ENCODE peak calls at places on chromosomes 1 and 21, in four cellular contexts. One of them, this sample, is unnamed.

GRCh38 chr1:60970081-60970509 is 112.3 kb upstream of the NFIA start:
- DNase-seq in fibroblast of lung: peak; percentile 57
- DNase-seq in Panc1: peak; percentile 15
- DNase-seq in esophagus squamous epithelium: no peak
- DNase-seq in this sample: no peak

GRCh38 chr1:154577346-154578057 is 9.9 kb downstream of the CHRNB2 start:
- DNase-seq in fibroblast of lung: no peak
- DNase-seq in Panc1: no peak
- DNase-seq in esophagus squamous epithelium: no peak
- DNase-seq in this sample: no peak

GRCh38 chr21:43372663-43373386 is 54.1 kb downstream of the SIK1 start:
- DNase-seq in fibroblast of lung: no peak
- DNase-seq in Panc1: no peak
- DNase-seq in esophagus squamous epithelium: no peak
- DNase-seq in this sample: no peak

GRCh38 chr1:222618001-222618879 is at the start of gene MIA3:
- DNase-seq in Panc1: no peak
- DNase-seq in esophagus squamous epithelium: peak; percentile 61
- DNase-seq in fibroblast of lung: peak; percentile 14
- DNase-seq in this sample: peak; percentile 90

GRCh38 chr1:217965156-217965786 is 319.8 kb upstream of the RRP15 start:
- DNase-seq in esophagus squamous epithelium: no peak
- DNase-seq in fibroblast of lung: no peak
- DNase-seq in Panc1: no peak
- DNase-seq in this sample: no peak

GRCh38 chr1:12600880-12601633 is 17.0 kb downstream of the DHRS3 start:
- DNase-seq in Panc1: no peak
- DNase-seq in fibroblast of lung: no peak
- DNase-seq in esophagus squamous epithelium: no peak
- DNase-seq in this sample: no peak

GRCh38 chr21:37257967-37258877 is 8.9 kb downstream of the VPS26C start:
- DNase-seq in Panc1: no peak
- DNase-seq in fibroblast of lung: peak; percentile 56
- DNase-seq in esophagus squamous epithelium: no peak
- DNase-seq in this sample: no peak

GRCh38 chr1:201602413-201603265 is 63.7 kb downstream of the NAV1 start:
- DNase-seq in esophagus squamous epithelium: no peak
- DNase-seq in Panc1: peak; percentile 35
- DNase-seq in fibroblast of lung: peak; percentile 81
- DNase-seq in this sample: no peak

GRCh38 chr1:233459968-233460367 is 132.4 kb downstream of the MAP3K21 start:
- DNase-seq in Panc1: no peak
- DNase-seq in fibroblast of lung: no peak
- DNase-seq in esophagus squamous epithelium: no peak
- DNase-seq in this sample: no peak

GRCh38 chr1:8517579-8518489 is 199.9 kb downstream of the SLC45A1 start:
- DNase-seq in Panc1: no peak
- DNase-seq in esophagus squamous epithelium: no peak
- DNase-seq in fibroblast of lung: peak; percentile 63
- DNase-seq in this sample: no peak

GRCh38 chr1:25642710-25643109 is 26.1 kb downstream of the MAN1C1 start:
- DNase-seq in Panc1: no peak
- DNase-seq in esophagus squamous epithelium: no peak
- DNase-seq in fibroblast of lung: peak; percentile 65
- DNase-seq in this sample: no peak

DNA sequence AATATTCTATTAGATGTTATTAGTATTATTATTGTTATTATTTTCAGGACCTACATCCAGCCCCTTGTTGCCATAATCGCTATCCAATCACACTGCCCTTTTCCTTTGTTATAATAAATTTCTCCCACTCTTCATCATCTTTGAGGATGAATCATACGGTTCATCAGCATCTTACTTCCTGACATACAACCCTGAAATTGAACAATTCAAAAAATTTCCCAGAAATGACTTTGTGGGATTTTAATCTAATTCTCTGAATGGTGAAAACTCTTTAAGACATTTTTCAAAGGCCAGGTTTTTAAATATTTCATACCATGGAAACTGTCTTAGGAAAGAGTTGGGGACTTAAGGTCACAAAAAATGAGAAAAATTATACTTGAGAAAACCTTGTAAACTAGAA is 353.5 kb downstream of the ST6GALNAC3 start:
- DNase-seq in Panc1: no peak
- DNase-seq in esophagus squamous epithelium: no peak
- DNase-seq in fibroblast of lung: no peak
- DNase-seq in this sample: no peak
- H3K27ac ChIP-seq in Panc1: no peak overlapping the region
- H3K27ac ChIP-seq in esophagus squamous epithelium: no peak overlapping the region
- H3K27ac ChIP-seq in fibroblast of lung: no peak overlapping the region
- H3K27ac ChIP-seq in this sample: peak overlapping the region; percentile 12

GRCh38 chr1:22738069-22738435 is 27.4 kb downstream of the EPHB2 start:
- DNase-seq in Panc1: no peak
- DNase-seq in fibroblast of lung: no peak
- DNase-seq in esophagus squamous epithelium: no peak
- DNase-seq in this sample: no peak

GRCh38 chr1:22741118-22741517 is 30.5 kb downstream of the EPHB2 start:
- DNase-seq in fibroblast of lung: no peak
- DNase-seq in Panc1: no peak
- DNase-seq in esophagus squamous epithelium: no peak
- DNase-seq in this sample: no peak

GRCh38 chr1:22738522-22738921 is 27.9 kb downstream of the EPHB2 start:
- DNase-seq in Panc1: peak; percentile 56
- DNase-seq in fibroblast of lung: no peak
- DNase-seq in esophagus squamous epithelium: no peak
- DNase-seq in this sample: no peak

GRCh38 chr1:22737374-22738068 is 26.9 kb downstream of the EPHB2 start:
- DNase-seq in fibroblast of lung: no peak
- DNase-seq in Panc1: no peak
- DNase-seq in esophagus squamous epithelium: no peak
- DNase-seq in this sample: no peak

GRCh38 chr1:22739648-22740385 is 29.2 kb downstream of the EPHB2 start:
- DNase-seq in Panc1: peak; percentile 80
- DNase-seq in fibroblast of lung: peak; percentile 90
- DNase-seq in esophagus squamous epithelium: no peak
- DNase-seq in this sample: no peak
- H3K27ac ChIP-seq in Panc1: peak overlapping the region; percentile 83
- H3K27ac ChIP-seq in fibroblast of lung: peak overlapping the region; percentile 79
- H3K27ac ChIP-seq in esophagus squamous epithelium: no peak overlapping the region
- H3K27ac ChIP-seq in this sample: peak overlapping the region; percentile 12

GRCh38 chr1:227785812-227786608 is 29.5 kb upstream of the PRSS38 start:
- DNase-seq in esophagus squamous epithelium: no peak
- DNase-seq in fibroblast of lung: no peak
- DNase-seq in Panc1: no peak
- DNase-seq in this sample: no peak

GRCh38 chr1:227786673-227787512 is 28.6 kb upstream of the PRSS38 start:
- DNase-seq in fibroblast of lung: no peak
- DNase-seq in esophagus squamous epithelium: no peak
- DNase-seq in Panc1: no peak
- DNase-seq in this sample: no peak

GRCh38 chr1:227788279-227789041 is 27.0 kb upstream of the PRSS38 start:
- DNase-seq in esophagus squamous epithelium: no peak
- DNase-seq in fibroblast of lung: no peak
- DNase-seq in Panc1: no peak
- DNase-seq in this sample: peak; percentile 85

GRCh38 chr1:227789042-227789880 is 26.2 kb upstream of the PRSS38 start:
- DNase-seq in esophagus squamous epithelium: no peak
- DNase-seq in fibroblast of lung: no peak
- DNase-seq in Panc1: no peak
- DNase-seq in this sample: no peak

DNA sequence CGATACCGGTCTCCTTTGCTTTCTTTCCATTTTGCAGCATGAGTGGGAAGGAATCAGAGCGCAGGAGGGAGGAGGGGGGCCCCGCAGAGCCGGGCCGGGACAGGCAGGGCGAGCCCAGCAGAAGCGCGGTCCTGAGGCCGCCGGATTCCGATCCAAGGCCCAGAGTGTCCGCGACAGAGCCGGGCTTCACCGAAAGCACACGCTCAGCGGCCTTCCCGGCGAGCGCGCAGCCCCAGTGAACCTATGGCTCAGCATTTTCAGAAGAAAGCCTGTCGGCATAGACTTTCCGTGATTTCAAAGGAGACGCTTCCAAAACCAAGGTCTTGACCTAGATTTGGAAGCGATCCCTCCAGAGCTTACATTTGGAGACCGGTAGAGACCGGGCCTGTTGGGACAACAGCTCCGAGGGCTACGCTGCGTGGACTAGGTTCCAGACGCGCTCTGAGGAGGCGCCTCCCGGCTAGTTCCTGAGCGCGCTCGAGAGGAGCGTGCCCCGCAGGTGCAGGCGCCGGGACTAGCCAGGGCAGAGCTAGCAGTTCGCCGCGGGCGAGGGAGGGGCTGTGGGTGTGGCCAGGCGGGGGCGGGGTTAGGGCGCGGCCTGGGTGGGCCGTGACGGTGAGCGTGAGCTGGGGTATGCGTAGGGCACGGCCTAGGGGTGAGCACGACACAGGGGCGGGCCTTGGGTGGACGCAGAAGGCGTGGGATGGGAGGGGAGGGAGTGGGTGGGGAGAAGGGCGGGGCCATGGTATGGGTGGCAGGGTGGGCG is 27.8 kb upstream of the PRSS38 start:
- DNase-seq in fibroblast of lung: peak; percentile 89
- DNase-seq in Panc1: peak; percentile 51
- DNase-seq in esophagus squamous epithelium: peak; percentile 74
- DNase-seq in this sample: peak; percentile 85
- H3K27ac ChIP-seq in fibroblast of lung: peak overlapping the region; percentile 62
- H3K27ac ChIP-seq in Panc1: peak overlapping the region; percentile 79
- H3K27ac ChIP-seq in esophagus squamous epithelium: peak overlapping the region; percentile 85
- H3K27ac ChIP-seq in this sample: peak overlapping the region; percentile 69

GRCh38 chr1:1346501-1346890 is 2.7 kb downstream of the DVL1 start:
- DNase-seq in esophagus squamous epithelium: no peak
- DNase-seq in fibroblast of lung: no peak
- DNase-seq in Panc1: no peak
- DNase-seq in this sample: no peak
- H3K27ac ChIP-seq in esophagus squamous epithelium: peak overlapping the region; percentile 95
- H3K27ac ChIP-seq in fibroblast of lung: peak overlapping the region; percentile 32
- H3K27ac ChIP-seq in Panc1: peak overlapping the region; percentile 93
- H3K27ac ChIP-seq in this sample: no peak overlapping the region

DNA sequence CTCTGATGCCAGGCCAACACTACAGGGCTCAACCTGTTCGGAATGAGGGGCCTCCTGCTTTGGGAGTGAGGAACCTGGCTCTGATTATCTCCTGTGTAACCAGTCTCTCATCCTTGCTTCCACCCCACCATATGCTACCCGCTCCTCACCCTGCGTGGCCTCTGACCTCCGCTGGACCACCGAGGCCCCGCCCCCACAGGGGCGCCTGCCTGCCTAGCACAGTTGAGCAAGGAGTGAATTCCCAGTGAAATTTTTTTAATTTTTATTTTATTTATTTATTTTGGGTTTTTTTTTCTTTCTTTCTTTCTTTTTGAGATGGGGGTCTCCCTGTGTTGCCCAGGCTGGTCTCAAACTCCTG is 1.9 kb upstream of the GNB1 start:
- DNase-seq in esophagus squamous epithelium: no peak
- DNase-seq in Panc1: no peak
- DNase-seq in fibroblast of lung: no peak
- DNase-seq in this sample: no peak
- H3K27ac ChIP-seq in esophagus squamous epithelium: peak overlapping the region; percentile 99
- H3K27ac ChIP-seq in Panc1: no peak overlapping the region
- H3K27ac ChIP-seq in fibroblast of lung: no peak overlapping the region
- H3K27ac ChIP-seq in this sample: peak overlapping the region; percentile 93

GRCh38 chr1:151284013-151284577 is 2.0 kb downstream of the ZNF687 start:
- DNase-seq in fibroblast of lung: no peak
- DNase-seq in esophagus squamous epithelium: no peak
- DNase-seq in Panc1: no peak
- DNase-seq in this sample: no peak

GRCh38 chr1:151277249-151277648 is 4.8 kb upstream of the ZNF687 start:
- DNase-seq in fibroblast of lung: no peak
- DNase-seq in esophagus squamous epithelium: no peak
- DNase-seq in Panc1: no peak
- DNase-seq in this sample: no peak

GRCh38 chr1:151282883-151283725 is 1.0 kb downstream of the ZNF687 start:
- DNase-seq in fibroblast of lung: no peak
- DNase-seq in esophagus squamous epithelium: no peak
- DNase-seq in Panc1: no peak
- DNase-seq in this sample: no peak

GRCh38 chr1:151281969-151282882 is at the start of gene ZNF687:
- DNase-seq in Panc1: peak; percentile 97
- DNase-seq in esophagus squamous epithelium: peak; percentile 99
- DNase-seq in fibroblast of lung: peak; percentile 100
- DNase-seq in this sample: peak; percentile 100

DNA sequence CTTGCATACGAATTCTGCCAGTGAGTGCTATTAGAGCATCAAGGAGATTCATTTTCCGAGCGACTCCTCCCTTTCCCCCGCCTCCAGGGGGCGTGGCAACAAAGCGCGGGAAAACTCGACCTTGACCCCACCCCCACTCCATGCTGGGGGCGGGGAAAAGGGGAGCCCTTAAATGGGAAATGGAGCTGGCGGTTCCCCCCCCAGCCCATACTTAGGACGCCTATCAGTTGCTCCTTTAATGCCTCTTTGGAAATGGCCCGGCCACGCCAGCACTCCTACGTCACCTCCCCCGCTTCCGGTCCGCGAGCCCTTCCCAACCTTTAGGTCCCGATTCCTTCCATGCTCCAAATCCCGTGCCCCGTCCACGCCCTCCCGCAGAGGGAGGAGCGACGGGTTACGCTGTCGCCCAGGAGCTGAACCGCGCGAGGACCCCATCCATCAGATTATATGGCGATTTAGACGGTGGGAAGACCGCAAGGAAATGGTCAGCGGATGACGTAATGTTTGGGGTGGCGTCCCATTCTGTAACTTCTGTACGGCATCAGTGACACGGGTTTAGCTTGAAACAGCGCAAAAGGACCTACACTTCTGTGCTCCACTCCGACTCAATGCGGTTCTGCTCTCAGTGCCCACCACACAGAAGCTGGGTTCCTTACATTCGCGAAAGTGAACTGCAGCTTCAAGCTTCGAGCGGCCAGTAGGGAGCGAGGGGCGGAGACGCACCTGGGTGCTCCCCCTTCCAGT is 702 bp upstream of the ZNF687 start:
- DNase-seq in esophagus squamous epithelium: peak; percentile 90
- DNase-seq in Panc1: peak; percentile 91
- DNase-seq in fibroblast of lung: peak; percentile 99
- DNase-seq in this sample: peak; percentile 93
- H3K27ac ChIP-seq in esophagus squamous epithelium: peak overlapping the region; percentile 96
- H3K27ac ChIP-seq in Panc1: peak overlapping the region; percentile 97
- H3K27ac ChIP-seq in fibroblast of lung: peak overlapping the region; percentile 99
- H3K27ac ChIP-seq in this sample: peak overlapping the region; percentile 97

DNA sequence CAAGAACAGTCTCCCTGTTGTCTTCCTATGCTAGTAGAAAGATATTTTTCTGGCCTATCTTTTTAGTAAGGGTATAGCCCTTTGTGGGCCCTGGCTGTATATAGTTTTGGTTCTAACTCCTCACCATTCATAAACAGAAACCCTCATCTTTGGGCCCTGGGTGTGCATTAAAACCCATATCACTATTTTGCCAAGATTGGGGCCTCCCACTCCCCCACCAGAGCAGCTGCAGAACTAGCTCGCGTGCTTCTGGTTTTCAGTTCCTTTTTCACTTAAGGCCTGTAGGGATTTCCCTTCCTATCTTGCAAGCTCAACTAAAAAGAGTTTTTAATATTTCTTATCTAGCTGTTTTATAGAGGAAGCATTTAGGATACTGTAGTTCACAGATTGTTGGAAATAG is 106.4 kb downstream of the RGL1 start:
- DNase-seq in esophagus squamous epithelium: no peak
- DNase-seq in Panc1: no peak
- DNase-seq in fibroblast of lung: no peak
- DNase-seq in this sample: no peak
- H3K27ac ChIP-seq in esophagus squamous epithelium: no peak overlapping the region
- H3K27ac ChIP-seq in Panc1: no peak overlapping the region
- H3K27ac ChIP-seq in fibroblast of lung: no peak overlapping the region
- H3K27ac ChIP-seq in this sample: peak overlapping the region; percentile 6

This sample was measured in ascending aorta.